ENCODE peak calls at places on chromosome 3, in nine cellular contexts. One of them, this sample, is unnamed.

GRCh38 chr3:48407542-48408099 is 22.3 kb downstream of the PLXNB1 start:
- DNase-seq in stimulated activated CD8-positive, alpha-beta memory T cell treated with anti-CD3 and anti-CD28 coated beads, Interleukin-4, amount 100 ng/mL, for 4 hours: no peak
- DNase-seq in RKO: no peak
- DNase-seq in NCI-H1105: no peak
- DNase-seq in iPS DF 6.9: no peak
- DNase-seq in NCI-H82: no peak
- DNase-seq in fibroblast of the conjunctiva: no peak
- DNase-seq in naive thymus-derived CD8-positive, alpha-beta T cell: no peak
- DNase-seq in CD4-positive, alpha-beta T cell: no peak
- DNase-seq in this sample: no peak

GRCh38 chr3:182105875-182106274 is 394.1 kb downstream of the SOX2 start:
- DNase-seq in NCI-H1105: no peak
- DNase-seq in RKO: peak
- DNase-seq in stimulated activated CD8-positive, alpha-beta memory T cell treated with anti-CD3 and anti-CD28 coated beads, Interleukin-4, amount 100 ng/mL, for 4 hours: no peak
- DNase-seq in NCI-H82: no peak
- DNase-seq in iPS DF 6.9: no peak
- DNase-seq in naive thymus-derived CD8-positive, alpha-beta T cell: no peak
- DNase-seq in fibroblast of the conjunctiva: no peak
- DNase-seq in CD4-positive, alpha-beta T cell: no peak
- DNase-seq in this sample: no peak

GRCh38 chr3:52777959-52778805 is 783 bp downstream of the ITIH1 start:
- DNase-seq in naive thymus-derived CD8-positive, alpha-beta T cell: peak
- DNase-seq in fibroblast of the conjunctiva: no peak
- DNase-seq in iPS DF 6.9: no peak
- DNase-seq in NCI-H82: no peak
- DNase-seq in CD4-positive, alpha-beta T cell: no peak
- DNase-seq in stimulated activated CD8-positive, alpha-beta memory T cell treated with anti-CD3 and anti-CD28 coated beads, Interleukin-4, amount 100 ng/mL, for 4 hours: no peak
- DNase-seq in NCI-H1105: no peak
- DNase-seq in RKO: no peak
- DNase-seq in this sample: no peak

GRCh38 chr3:141646760-141647561 is 91.1 kb upstream of the RNF7 start:
- DNase-seq in NCI-H82: peak
- DNase-seq in stimulated activated CD8-positive, alpha-beta memory T cell treated with anti-CD3 and anti-CD28 coated beads, Interleukin-4, amount 100 ng/mL, for 4 hours: no peak
- DNase-seq in naive thymus-derived CD8-positive, alpha-beta T cell: no peak
- DNase-seq in fibroblast of the conjunctiva: peak
- DNase-seq in NCI-H1105: peak
- DNase-seq in RKO: peak
- DNase-seq in iPS DF 6.9: peak
- DNase-seq in CD4-positive, alpha-beta T cell: no peak
- DNase-seq in this sample: peak

GRCh38 chr3:152268501-152269422 is at the start of gene MBNL1:
- DNase-seq in RKO: peak
- DNase-seq in NCI-H82: peak
- DNase-seq in NCI-H1105: peak
- DNase-seq in iPS DF 6.9: no peak
- DNase-seq in naive thymus-derived CD8-positive, alpha-beta T cell: peak
- DNase-seq in fibroblast of the conjunctiva: peak
- DNase-seq in CD4-positive, alpha-beta T cell: peak
- DNase-seq in stimulated activated CD8-positive, alpha-beta memory T cell treated with anti-CD3 and anti-CD28 coated beads, Interleukin-4, amount 100 ng/mL, for 4 hours: peak
- DNase-seq in this sample: peak

GRCh38 chr3:8212794-8213193 is 288.8 kb upstream of the LMCD1 start:
- DNase-seq in naive thymus-derived CD8-positive, alpha-beta T cell: no peak
- DNase-seq in CD4-positive, alpha-beta T cell: no peak
- DNase-seq in RKO: no peak
- DNase-seq in fibroblast of the conjunctiva: no peak
- DNase-seq in iPS DF 6.9: no peak
- DNase-seq in NCI-H1105: no peak
- DNase-seq in NCI-H82: no peak
- DNase-seq in stimulated activated CD8-positive, alpha-beta memory T cell treated with anti-CD3 and anti-CD28 coated beads, Interleukin-4, amount 100 ng/mL, for 4 hours: no peak
- DNase-seq in this sample: no peak

GRCh38 chr3:12670365-12670764 is 6.4 kb upstream of the RAF1 start:
- DNase-seq in NCI-H1105: no peak
- DNase-seq in naive thymus-derived CD8-positive, alpha-beta T cell: no peak
- DNase-seq in CD4-positive, alpha-beta T cell: no peak
- DNase-seq in fibroblast of the conjunctiva: no peak
- DNase-seq in stimulated activated CD8-positive, alpha-beta memory T cell treated with anti-CD3 and anti-CD28 coated beads, Interleukin-4, amount 100 ng/mL, for 4 hours: no peak
- DNase-seq in NCI-H82: no peak
- DNase-seq in iPS DF 6.9: no peak
- DNase-seq in RKO: no peak
- DNase-seq in this sample: no peak

GRCh38 chr3:59040902-59041301 is 8.9 kb downstream of the CFAP20DC start:
- DNase-seq in NCI-H1105: no peak
- DNase-seq in NCI-H82: no peak
- DNase-seq in stimulated activated CD8-positive, alpha-beta memory T cell treated with anti-CD3 and anti-CD28 coated beads, Interleukin-4, amount 100 ng/mL, for 4 hours: no peak
- DNase-seq in naive thymus-derived CD8-positive, alpha-beta T cell: no peak
- DNase-seq in RKO: no peak
- DNase-seq in iPS DF 6.9: no peak
- DNase-seq in CD4-positive, alpha-beta T cell: no peak
- DNase-seq in fibroblast of the conjunctiva: peak
- DNase-seq in this sample: no peak

GRCh38 chr3:122533931-122534334 is 19.2 kb upstream of the KPNA1 start:
- DNase-seq in NCI-H82: no peak
- DNase-seq in fibroblast of the conjunctiva: peak
- DNase-seq in naive thymus-derived CD8-positive, alpha-beta T cell: no peak
- DNase-seq in CD4-positive, alpha-beta T cell: no peak
- DNase-seq in iPS DF 6.9: no peak
- DNase-seq in RKO: peak
- DNase-seq in stimulated activated CD8-positive, alpha-beta memory T cell treated with anti-CD3 and anti-CD28 coated beads, Interleukin-4, amount 100 ng/mL, for 4 hours: no peak
- DNase-seq in NCI-H1105: no peak
- DNase-seq in this sample: no peak

This sample was measured in NCI-H774.